ENCODE peak calls at places on chromosomes 13 and 19, in seven cellular contexts. One of them, this sample, is unnamed.
A peak's percentile ranks its signal among the peaks of the same experiment; 100 is the strongest.

GRCh38 chr19:54211214-54211613 is 10.6 kb downstream of the RPS9 start:
- DNase-seq in AG20443: no peak
- DNase-seq in foreskin fibroblast: no peak
- DNase-seq in M059J: no peak
- DNase-seq in NCI-H748 treated with DMSO at 0.1 percent for 48 hours: no peak
- DNase-seq in body of pancreas: no peak
- DNase-seq in kidney tubule cell: no peak
- DNase-seq in this sample: no peak

GRCh38 chr13:36344173-36344572 is 2.0 kb downstream of the SPART start:
- DNase-seq in AG20443: peak; percentile 21
- DNase-seq in foreskin fibroblast: peak; percentile 67
- DNase-seq in M059J: peak; percentile 11
- DNase-seq in NCI-H748 treated with DMSO at 0.1 percent for 48 hours: no peak
- DNase-seq in body of pancreas: no peak
- DNase-seq in kidney tubule cell: peak; percentile 44
- DNase-seq in this sample: peak; percentile 32

GRCh38 chr19:43555185-43555770 is 20.0 kb downstream of the XRCC1 start:
- DNase-seq in AG20443: peak; percentile 87
- DNase-seq in foreskin fibroblast: peak; percentile 50
- DNase-seq in M059J: peak; percentile 65
- DNase-seq in NCI-H748 treated with DMSO at 0.1 percent for 48 hours: peak; percentile 64
- DNase-seq in body of pancreas: peak; percentile 77
- DNase-seq in kidney tubule cell: peak; percentile 63
- DNase-seq in this sample: peak; percentile 61

GRCh38 chr19:15236886-15237285 is 4.6 kb upstream of the EPHX3 start:
- DNase-seq in AG20443: no peak
- DNase-seq in foreskin fibroblast: no peak
- DNase-seq in M059J: no peak
- DNase-seq in NCI-H748 treated with DMSO at 0.1 percent for 48 hours: no peak
- DNase-seq in body of pancreas: no peak
- DNase-seq in kidney tubule cell: no peak
- DNase-seq in this sample: no peak

GRCh38 chr19:10780368-10780767 is 55.6 kb downstream of the TMED1 start:
- DNase-seq in AG20443: no peak
- DNase-seq in foreskin fibroblast: no peak
- DNase-seq in M059J: peak; percentile 27
- DNase-seq in NCI-H748 treated with DMSO at 0.1 percent for 48 hours: no peak
- DNase-seq in body of pancreas: no peak
- DNase-seq in kidney tubule cell: no peak
- DNase-seq in this sample: peak; percentile 44

GRCh38 chr19:13537454-13537853 is 31.2 kb upstream of the CACNA1A start:
- DNase-seq in AG20443: no peak
- DNase-seq in foreskin fibroblast: no peak
- DNase-seq in M059J: no peak
- DNase-seq in NCI-H748 treated with DMSO at 0.1 percent for 48 hours: no peak
- DNase-seq in body of pancreas: no peak
- DNase-seq in kidney tubule cell: no peak
- DNase-seq in this sample: no peak

GRCh38 chr13:93547886-93548285 is 321.3 kb downstream of the GPC6 start:
- DNase-seq in AG20443: no peak
- DNase-seq in foreskin fibroblast: no peak
- DNase-seq in M059J: no peak
- DNase-seq in NCI-H748 treated with DMSO at 0.1 percent for 48 hours: no peak
- DNase-seq in body of pancreas: no peak
- DNase-seq in kidney tubule cell: peak; percentile 63
- DNase-seq in this sample: no peak

GRCh38 chr13:38814331-38814730 is 127.5 kb downstream of the FREM2 start:
- DNase-seq in AG20443: no peak
- DNase-seq in foreskin fibroblast: no peak
- DNase-seq in M059J: no peak
- DNase-seq in NCI-H748 treated with DMSO at 0.1 percent for 48 hours: no peak
- DNase-seq in body of pancreas: no peak
- DNase-seq in kidney tubule cell: peak; percentile 48
- DNase-seq in this sample: peak; percentile 71

GRCh38 chr13:27273658-27274425 is 3.2 kb downstream of the RASL11A start:
- DNase-seq in AG20443: no peak
- DNase-seq in foreskin fibroblast: peak; percentile 42
- DNase-seq in M059J: peak; percentile 46
- DNase-seq in NCI-H748 treated with DMSO at 0.1 percent for 48 hours: no peak
- DNase-seq in body of pancreas: no peak
- DNase-seq in kidney tubule cell: no peak
- DNase-seq in this sample: no peak

GRCh38 chr19:30151081-30151480 is 209.0 kb downstream of the URI1 start:
- DNase-seq in AG20443: no peak
- DNase-seq in foreskin fibroblast: no peak
- DNase-seq in M059J: no peak
- DNase-seq in NCI-H748 treated with DMSO at 0.1 percent for 48 hours: no peak
- DNase-seq in body of pancreas: no peak
- DNase-seq in kidney tubule cell: no peak
- DNase-seq in this sample: no peak

GRCh38 chr19:14375582-14376291 is 5.5 kb upstream of the ADGRE5 start:
- DNase-seq in AG20443: peak; percentile 51
- DNase-seq in foreskin fibroblast: no peak
- DNase-seq in M059J: no peak
- DNase-seq in NCI-H748 treated with DMSO at 0.1 percent for 48 hours: no peak
- DNase-seq in body of pancreas: no peak
- DNase-seq in kidney tubule cell: no peak
- DNase-seq in this sample: no peak

GRCh38 chr19:2728783-2729387 is 7.7 kb upstream of the DIRAS1 start:
- DNase-seq in AG20443: no peak
- DNase-seq in foreskin fibroblast: no peak
- DNase-seq in M059J: no peak
- DNase-seq in NCI-H748 treated with DMSO at 0.1 percent for 48 hours: no peak
- DNase-seq in body of pancreas: no peak
- DNase-seq in kidney tubule cell: no peak
- DNase-seq in this sample: no peak

GRCh38 chr13:98981596-98982195 is 3.8 kb upstream of the DOCK9 start:
- DNase-seq in AG20443: no peak
- DNase-seq in foreskin fibroblast: no peak
- DNase-seq in M059J: peak; percentile 81
- DNase-seq in NCI-H748 treated with DMSO at 0.1 percent for 48 hours: no peak
- DNase-seq in body of pancreas: no peak
- DNase-seq in kidney tubule cell: peak; percentile 30
- DNase-seq in this sample: no peak

GRCh38 chr19:45404557-45405434 is at the start of gene PPP1R13L:
- DNase-seq in AG20443: peak; percentile 71
- DNase-seq in foreskin fibroblast: peak; percentile 78
- DNase-seq in M059J: peak; percentile 82
- DNase-seq in NCI-H748 treated with DMSO at 0.1 percent for 48 hours: peak; percentile 90
- DNase-seq in body of pancreas: peak; percentile 95
- DNase-seq in kidney tubule cell: peak; percentile 96
- DNase-seq in this sample: peak; percentile 90